ENCODE peak calls at places on chromosomes 5 and 9, in seven cellular contexts. One of them, this sample, is unnamed.
A peak's percentile ranks its signal among the peaks of the same experiment; 100 is the strongest.

GRCh38 chr5:56340196-56340980 is 107.3 kb upstream of the ANKRD55 start:
- DNase-seq in IMR-90: peak; percentile 63
- DNase-seq in mesendoderm: no peak
- DNase-seq in mesenchymal stem cell: peak; percentile 57
- DNase-seq in neuronal stem cell: no peak
- DNase-seq in trophoblast cell: no peak
- DNase-seq in H1: no peak
- DNase-seq in this sample: no peak

GRCh38 chr9:124621371-124622328 is 114.5 kb upstream of the NR5A1 start:
- DNase-seq in mesenchymal stem cell: peak; percentile 23
- DNase-seq in mesendoderm: peak; percentile 49
- DNase-seq in neuronal stem cell: no peak
- DNase-seq in H1: no peak
- DNase-seq in trophoblast cell: no peak
- DNase-seq in IMR-90: peak; percentile 37
- DNase-seq in this sample: no peak

GRCh38 chr9:77707696-77708095 is 59.6 kb upstream of the GNA14 start:
- DNase-seq in mesendoderm: peak; percentile 40
- DNase-seq in H1: no peak
- DNase-seq in IMR-90: peak; percentile 99
- DNase-seq in trophoblast cell: peak; percentile 55
- DNase-seq in mesenchymal stem cell: peak; percentile 92
- DNase-seq in neuronal stem cell: no peak
- DNase-seq in this sample: no peak

GRCh38 chr5:72510610-72511121 is 3.5 kb upstream of the ZNF366 start:
- DNase-seq in H1: no peak
- DNase-seq in IMR-90: peak; percentile 86
- DNase-seq in mesendoderm: no peak
- DNase-seq in mesenchymal stem cell: peak; percentile 96
- DNase-seq in trophoblast cell: no peak
- DNase-seq in neuronal stem cell: no peak
- DNase-seq in this sample: no peak

GRCh38 chr5:140324041-140324833 is 21.3 kb upstream of the PFDN1 start:
- DNase-seq in mesenchymal stem cell: peak; percentile 54
- DNase-seq in mesendoderm: peak; percentile 77
- DNase-seq in IMR-90: peak; percentile 59
- DNase-seq in neuronal stem cell: no peak
- DNase-seq in trophoblast cell: no peak
- DNase-seq in H1: no peak
- DNase-seq in this sample: no peak

GRCh38 chr9:37969558-37970300 is 65.8 kb upstream of the SLC25A51 start:
- DNase-seq in neuronal stem cell: no peak
- DNase-seq in trophoblast cell: no peak
- DNase-seq in mesenchymal stem cell: no peak
- DNase-seq in mesendoderm: no peak
- DNase-seq in H1: no peak
- DNase-seq in IMR-90: no peak
- DNase-seq in this sample: no peak

GRCh38 chr5:136631176-136631575 is 265.8 kb upstream of the TRPC7 start:
- DNase-seq in mesendoderm: no peak
- DNase-seq in mesenchymal stem cell: peak; percentile 20
- DNase-seq in IMR-90: no peak
- DNase-seq in H1: no peak
- DNase-seq in trophoblast cell: no peak
- DNase-seq in neuronal stem cell: no peak
- DNase-seq in this sample: no peak

GRCh38 chr9:4137234-4137633 is 162.6 kb downstream of the GLIS3 start:
- DNase-seq in trophoblast cell: peak; percentile 68
- DNase-seq in IMR-90: peak; percentile 97
- DNase-seq in mesendoderm: peak; percentile 90
- DNase-seq in neuronal stem cell: no peak
- DNase-seq in H1: no peak
- DNase-seq in mesenchymal stem cell: peak; percentile 86
- DNase-seq in this sample: no peak

GRCh38 chr9:118652935-118653334 is 716.3 kb downstream of the BRINP1 start:
- DNase-seq in mesenchymal stem cell: no peak
- DNase-seq in mesendoderm: no peak
- DNase-seq in trophoblast cell: no peak
- DNase-seq in neuronal stem cell: no peak
- DNase-seq in H1: no peak
- DNase-seq in IMR-90: no peak
- DNase-seq in this sample: no peak

DNA sequence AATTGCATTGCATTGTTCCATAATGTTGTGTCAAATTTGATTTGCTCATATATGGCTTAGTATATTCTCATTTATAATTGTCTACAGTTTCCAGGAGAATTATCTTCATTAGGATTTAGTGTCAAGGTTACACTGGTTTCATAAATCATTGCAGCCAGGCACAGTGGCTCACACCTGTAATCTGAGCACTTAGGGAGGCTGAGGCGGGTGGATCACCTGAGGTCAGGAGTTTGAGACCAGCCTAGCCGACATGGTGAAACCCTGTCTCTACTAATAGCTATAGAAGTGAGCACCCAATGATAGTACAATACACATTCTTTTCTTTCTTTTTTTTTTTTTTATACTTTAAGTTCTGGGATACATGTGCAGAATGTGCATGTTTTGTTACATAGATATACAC is 282.5 kb downstream of the KIAA0825 start:
- DNase-seq in IMR-90: no peak
- DNase-seq in neuronal stem cell: no peak
- DNase-seq in trophoblast cell: no peak
- DNase-seq in mesendoderm: no peak
- DNase-seq in mesenchymal stem cell: no peak
- DNase-seq in H1: no peak
- DNase-seq in this sample: no peak
- H4K8ac ChIP-seq in IMR-90: no peak overlapping the region
- H4K8ac ChIP-seq in neuronal stem cell: no peak overlapping the region
- H4K8ac ChIP-seq in trophoblast cell: no peak overlapping the region
- H4K8ac ChIP-seq in mesendoderm: no peak overlapping the region
- H4K8ac ChIP-seq in mesenchymal stem cell: no peak overlapping the region
- H4K8ac ChIP-seq in H1: no peak overlapping the region
- H4K8ac ChIP-seq in this sample: no peak overlapping the region

DNA sequence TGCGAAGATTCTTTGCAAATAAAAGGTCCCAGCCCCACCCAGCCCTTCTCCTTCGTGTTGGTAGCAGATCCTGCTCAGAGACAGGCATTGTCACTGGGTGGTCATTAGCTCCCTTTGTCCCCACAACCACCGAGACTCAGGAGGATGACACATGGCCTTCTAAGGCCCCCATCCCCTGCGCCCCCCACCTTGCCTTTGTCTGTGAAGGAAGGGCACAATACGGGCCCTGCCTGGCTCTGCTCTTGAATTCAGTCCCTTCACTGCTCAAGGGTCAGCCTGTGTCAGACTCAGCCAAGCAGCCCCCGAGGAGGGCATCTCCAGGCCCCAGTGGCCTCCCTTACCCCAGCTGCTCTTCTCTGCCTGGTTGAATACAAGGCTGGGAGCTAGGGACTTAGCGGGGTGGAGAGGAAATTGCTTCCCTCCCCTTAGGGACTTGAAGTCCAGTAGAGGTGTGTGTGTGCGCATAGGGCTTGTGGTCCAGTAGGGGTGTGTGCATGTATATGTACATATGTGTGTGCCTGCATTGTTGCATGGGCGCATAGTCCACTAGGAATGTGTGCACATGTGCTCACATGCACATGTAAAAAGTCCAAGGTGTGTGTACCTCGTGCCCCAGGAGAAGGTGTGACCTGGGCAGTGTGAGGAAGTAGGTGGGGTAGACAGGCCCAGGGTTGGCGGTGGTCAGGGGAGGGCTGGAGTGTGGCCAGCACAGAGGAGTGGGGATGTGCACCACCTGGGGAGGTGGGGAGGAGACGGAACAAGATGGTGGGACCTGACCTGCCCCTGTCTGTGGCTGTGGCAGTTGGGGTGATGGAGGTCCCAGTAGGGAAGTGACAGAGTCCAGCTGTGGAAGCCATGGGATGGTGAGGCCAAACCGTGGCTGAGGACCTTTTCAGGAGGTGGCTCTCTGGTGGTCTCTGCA is 59.1 kb downstream of the PHF2 start:
- DNase-seq in H1: no peak
- DNase-seq in trophoblast cell: no peak
- DNase-seq in neuronal stem cell: no peak
- DNase-seq in mesenchymal stem cell: no peak
- DNase-seq in mesendoderm: no peak
- DNase-seq in IMR-90: no peak
- DNase-seq in this sample: no peak
- H3K27ac ChIP-seq in H1: no peak overlapping the region
- H3K27ac ChIP-seq in trophoblast cell: no peak overlapping the region
- H3K27ac ChIP-seq in neuronal stem cell: no peak overlapping the region
- H3K27ac ChIP-seq in mesenchymal stem cell: no peak overlapping the region
- H3K27ac ChIP-seq in mesendoderm: no peak overlapping the region
- H3K27ac ChIP-seq in IMR-90: no peak overlapping the region
- H3K27ac ChIP-seq in this sample: no peak overlapping the region

GRCh38 chr9:114791312-114791711 is 14.5 kb downstream of the TNFSF15 start:
- DNase-seq in mesenchymal stem cell: no peak
- DNase-seq in trophoblast cell: no peak
- DNase-seq in H1: no peak
- DNase-seq in IMR-90: no peak
- DNase-seq in mesendoderm: no peak
- DNase-seq in neuronal stem cell: no peak
- DNase-seq in this sample: no peak
- H4K8ac ChIP-seq in mesenchymal stem cell: no peak overlapping the region
- H4K8ac ChIP-seq in trophoblast cell: peak overlapping the region; percentile 17
- H4K8ac ChIP-seq in H1: no peak overlapping the region
- H4K8ac ChIP-seq in IMR-90: no peak overlapping the region
- H4K8ac ChIP-seq in mesendoderm: no peak overlapping the region
- H4K8ac ChIP-seq in neuronal stem cell: no peak overlapping the region
- H4K8ac ChIP-seq in this sample: no peak overlapping the region

GRCh38 chr5:161403996-161404395 is 142.5 kb downstream of the GABRB2 start:
- DNase-seq in IMR-90: no peak
- DNase-seq in mesenchymal stem cell: no peak
- DNase-seq in neuronal stem cell: no peak
- DNase-seq in H1: no peak
- DNase-seq in trophoblast cell: no peak
- DNase-seq in mesendoderm: no peak
- DNase-seq in this sample: no peak

GRCh38 chr5:161406880-161407279 is 139.6 kb downstream of the GABRB2 start:
- DNase-seq in trophoblast cell: peak; percentile 22
- DNase-seq in mesenchymal stem cell: no peak
- DNase-seq in IMR-90: no peak
- DNase-seq in H1: no peak
- DNase-seq in mesendoderm: peak; percentile 76
- DNase-seq in neuronal stem cell: no peak
- DNase-seq in this sample: no peak

GRCh38 chr5:161400583-161400982 is 145.9 kb downstream of the GABRB2 start:
- DNase-seq in IMR-90: no peak
- DNase-seq in trophoblast cell: no peak
- DNase-seq in neuronal stem cell: no peak
- DNase-seq in mesenchymal stem cell: no peak
- DNase-seq in H1: no peak
- DNase-seq in mesendoderm: no peak
- DNase-seq in this sample: no peak

GRCh38 chr5:161399996-161400562 is 146.4 kb downstream of the GABRB2 start:
- DNase-seq in IMR-90: no peak
- DNase-seq in H1: no peak
- DNase-seq in mesendoderm: no peak
- DNase-seq in mesenchymal stem cell: no peak
- DNase-seq in neuronal stem cell: no peak
- DNase-seq in trophoblast cell: no peak
- DNase-seq in this sample: no peak

DNA sequence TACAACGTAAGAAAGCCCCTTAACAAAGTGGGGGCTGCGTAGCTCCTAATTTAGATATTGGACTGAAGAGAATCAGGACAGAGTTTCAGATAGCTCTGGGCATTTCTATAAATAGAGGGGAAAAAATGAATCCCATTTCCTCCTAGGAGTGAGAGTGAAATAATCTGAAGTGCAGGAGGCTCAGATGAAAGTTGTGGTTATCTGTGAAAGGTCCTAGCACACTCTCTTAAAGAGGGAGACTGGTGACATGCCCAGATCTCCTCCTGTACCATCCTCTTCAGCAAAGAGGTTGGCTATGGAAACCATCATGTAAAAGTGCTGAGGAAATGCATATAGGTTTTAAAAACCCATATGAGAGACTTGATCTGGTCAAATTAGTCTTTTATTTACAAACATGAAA is 143.4 kb downstream of the GABRB2 start:
- DNase-seq in IMR-90: no peak
- DNase-seq in neuronal stem cell: no peak
- DNase-seq in trophoblast cell: no peak
- DNase-seq in mesenchymal stem cell: no peak
- DNase-seq in H1: no peak
- DNase-seq in mesendoderm: no peak
- DNase-seq in this sample: no peak
- H3K27ac ChIP-seq in IMR-90: no peak overlapping the region
- H3K27ac ChIP-seq in neuronal stem cell: no peak overlapping the region
- H3K27ac ChIP-seq in trophoblast cell: no peak overlapping the region
- H3K27ac ChIP-seq in mesenchymal stem cell: no peak overlapping the region
- H3K27ac ChIP-seq in H1: no peak overlapping the region
- H3K27ac ChIP-seq in mesendoderm: no peak overlapping the region
- H3K27ac ChIP-seq in this sample: no peak overlapping the region

GRCh38 chr5:88384901-88385300 is 116.3 kb upstream of the TMEM161B start:
- DNase-seq in H1: no peak
- DNase-seq in trophoblast cell: no peak
- DNase-seq in mesendoderm: no peak
- DNase-seq in mesenchymal stem cell: no peak
- DNase-seq in IMR-90: no peak
- DNase-seq in neuronal stem cell: no peak
- DNase-seq in this sample: no peak
- H4K8ac ChIP-seq in H1: no peak overlapping the region
- H4K8ac ChIP-seq in trophoblast cell: no peak overlapping the region
- H4K8ac ChIP-seq in mesendoderm: no peak overlapping the region
- H4K8ac ChIP-seq in mesenchymal stem cell: no peak overlapping the region
- H4K8ac ChIP-seq in IMR-90: no peak overlapping the region
- H4K8ac ChIP-seq in neuronal stem cell: no peak overlapping the region
- H4K8ac ChIP-seq in this sample: no peak overlapping the region

GRCh38 chr5:83496626-83497025 is 25.1 kb downstream of the VCAN start:
- DNase-seq in trophoblast cell: no peak
- DNase-seq in mesenchymal stem cell: no peak
- DNase-seq in IMR-90: no peak
- DNase-seq in H1: no peak
- DNase-seq in mesendoderm: no peak
- DNase-seq in neuronal stem cell: no peak
- DNase-seq in this sample: no peak

GRCh38 chr5:83492331-83492730 is 20.8 kb downstream of the VCAN start:
- DNase-seq in IMR-90: no peak
- DNase-seq in mesenchymal stem cell: peak; percentile 52
- DNase-seq in mesendoderm: no peak
- DNase-seq in trophoblast cell: no peak
- DNase-seq in H1: no peak
- DNase-seq in neuronal stem cell: no peak
- DNase-seq in this sample: no peak

GRCh38 chr5:83494102-83494620 is 22.6 kb downstream of the VCAN start:
- DNase-seq in neuronal stem cell: no peak
- DNase-seq in H1: no peak
- DNase-seq in mesenchymal stem cell: no peak
- DNase-seq in IMR-90: no peak
- DNase-seq in trophoblast cell: no peak
- DNase-seq in mesendoderm: peak; percentile 83
- DNase-seq in this sample: no peak

GRCh38 chr5:83494666-83495065 is 23.1 kb downstream of the VCAN start:
- DNase-seq in trophoblast cell: no peak
- DNase-seq in neuronal stem cell: no peak
- DNase-seq in IMR-90: no peak
- DNase-seq in mesendoderm: peak; percentile 95
- DNase-seq in mesenchymal stem cell: no peak
- DNase-seq in H1: no peak
- DNase-seq in this sample: no peak

GRCh38 chr5:83493644-83494043 is 22.1 kb downstream of the VCAN start:
- DNase-seq in mesenchymal stem cell: no peak
- DNase-seq in IMR-90: no peak
- DNase-seq in H1: no peak
- DNase-seq in neuronal stem cell: no peak
- DNase-seq in trophoblast cell: no peak
- DNase-seq in mesendoderm: peak; percentile 80
- DNase-seq in this sample: no peak
- H3K27ac ChIP-seq in mesenchymal stem cell: no peak overlapping the region
- H3K27ac ChIP-seq in IMR-90: no peak overlapping the region
- H3K27ac ChIP-seq in H1: no peak overlapping the region
- H3K27ac ChIP-seq in neuronal stem cell: no peak overlapping the region
- H3K27ac ChIP-seq in trophoblast cell: no peak overlapping the region
- H3K27ac ChIP-seq in mesendoderm: peak overlapping the region; percentile 71
- H3K27ac ChIP-seq in this sample: peak overlapping the region; percentile 55

This sample was measured in H9.